ENCODE peak calls at places on chromosomes 12 and 14, in seven cellular contexts. W, S, N, X, J, Q and V are unnamed samples.
A peak's percentile ranks its signal among the peaks of the same experiment; 100 is the strongest.

GRCh38 chr14:87261621-87262020 is 731.4 kb downstream of the GALC start:
- DNase-seq in W (no peak), Q (no peak), X (no peak), S (no peak), N (no peak), J (no peak), V (no peak)

GRCh38 chr12:13941258-13942249 is 39.8 kb downstream of the GRIN2B start:
- DNase-seq in J (peak; percentile 19), Q (peak; percentile 64), N (peak; percentile 0), W (peak; percentile 58), X (peak; percentile 80), S (peak; percentile 91), V (peak; percentile 91)

GRCh38 chr14:104634886-104635570 is 30.5 kb upstream of the TMEM179 start:
- DNase-seq in N (no peak), J (no peak), Q (no peak), X (no peak), W (no peak), S (no peak), V (no peak)

GRCh38 chr12:95465275-95465674 is 8.7 kb upstream of the METAP2 start:
- DNase-seq in S (no peak), N (no peak), X (no peak), W (no peak), J (no peak), Q (no peak), V (no peak)

GRCh38 chr12:47188576-47189441 is 109.0 kb upstream of the AMIGO2 start:
- DNase-seq in N (peak; percentile 84), S (no peak), X (no peak), W (no peak), J (peak; percentile 51), Q (no peak), V (peak; percentile 12)

GRCh38 chr12:127445583-127445982 is 821.4 kb upstream of the TMEM132C start:
- DNase-seq in W (no peak), J (no peak), S (no peak), N (no peak), Q (no peak), X (no peak), V (no peak)

GRCh38 chr14:75522224-75522764 is at the start of gene BATF:
- DNase-seq in W (no peak), X (no peak), J (no peak), S (no peak), N (no peak), Q (no peak), V (peak; percentile 51)

GRCh38 chr12:4997939-4998338 is 45.7 kb upstream of the KCNA5 start:
- DNase-seq in S (peak; percentile 34), J (peak; percentile 24), Q (no peak), X (no peak), W (no peak), N (peak; percentile 83), V (no peak)

GRCh38 chr12:64625243-64626077 is 15.2 kb downstream of the RASSF3 start:
- DNase-seq in S (peak; percentile 70), J (peak; percentile 98), W (no peak), X (no peak), Q (no peak), N (peak; percentile 94), V (peak; percentile 97)

GRCh38 chr12:2336409-2336829 is 283.6 kb downstream of the CACNA1C start:
- DNase-seq in S (peak; percentile 31), J (peak; percentile 98), Q (no peak), N (peak; percentile 97), X (no peak), W (no peak), V (peak; percentile 53)

GRCh38 chr12:4984971-4985370 is 58.7 kb upstream of the KCNA5 start:
- DNase-seq in N (no peak), S (no peak), J (no peak), Q (no peak), W (no peak), X (no peak), V (no peak)

GRCh38 chr12:108306014-108306501 is 33.1 kb downstream of the CMKLR1 start:
- DNase-seq in Q (no peak), N (peak; percentile 15), S (no peak), X (no peak), J (peak; percentile 3), W (peak; percentile 32), V (peak; percentile 21)

GRCh38 chr12:85662209-85662607 is 174.0 kb downstream of the RASSF9 start:
- DNase-seq in W (no peak), X (no peak), S (no peak), Q (no peak), J (no peak), N (no peak), V (no peak)

GRCh38 chr12:109981311-109981710 is 14.9 kb downstream of the GIT2 start:
- DNase-seq in Q (no peak), S (no peak), J (no peak), X (no peak), N (no peak), W (no peak), V (no peak)

GRCh38 chr12:124454352-124454725 is 113.1 kb downstream of the NCOR2 start:
- DNase-seq in X (no peak), J (no peak), N (no peak), Q (no peak), W (no peak), S (no peak), V (no peak)

GRCh38 chr12:67893003-67893402 is 96.2 kb upstream of the IFNG-AS1 start:
- DNase-seq in X (no peak), W (no peak), J (no peak), Q (no peak), N (no peak), S (no peak), V (no peak)

GRCh38 chr12:22262309-22262708 is 72.2 kb downstream of the ST8SIA1 start:
- DNase-seq in N (no peak), Q (no peak), W (no peak), J (peak; percentile 42), S (peak; percentile 26), X (peak; percentile 51), V (no peak)

GRCh38 chr12:108611884-108612415 is 14.1 kb upstream of the TMEM119 start:
- DNase-seq in Q (peak; percentile 53), N (peak; percentile 89), X (peak; percentile 84), J (peak; percentile 91), S (peak; percentile 83), W (no peak), V (peak; percentile 45)

GRCh38 chr14:86296173-86296572 is 766.2 kb downstream of the FLRT2 start:
- DNase-seq in W (no peak), N (peak; percentile 80), J (peak; percentile 43), X (no peak), S (no peak), Q (no peak), V (no peak)

GRCh38 chr14:52366796-52367315 is 52.7 kb downstream of the PTGER2 start:
- DNase-seq in W (no peak), S (no peak), Q (no peak), N (no peak), J (peak; percentile 40), X (no peak), V (no peak)

GRCh38 chr14:101024686-101025085 is 121.2 kb upstream of the RTL1 start:
- DNase-seq in S (no peak), X (no peak), N (no peak), Q (no peak), W (no peak), J (no peak), V (no peak)

GRCh38 chr12:55729592-55730446 is 1.0 kb upstream of the CD63 start:
- DNase-seq in W (peak; percentile 82), J (peak; percentile 97), N (peak; percentile 94), Q (no peak), S (peak; percentile 95), X (peak; percentile 94), V (peak; percentile 92)

GRCh38 chr12:121793836-121794531 is 496 bp upstream of the RHOF start:
- DNase-seq in X (peak; percentile 98), N (peak; percentile 89), J (peak; percentile 92), S (peak; percentile 95), W (peak; percentile 89), Q (peak; percentile 87), V (peak; percentile 96)

DNA sequence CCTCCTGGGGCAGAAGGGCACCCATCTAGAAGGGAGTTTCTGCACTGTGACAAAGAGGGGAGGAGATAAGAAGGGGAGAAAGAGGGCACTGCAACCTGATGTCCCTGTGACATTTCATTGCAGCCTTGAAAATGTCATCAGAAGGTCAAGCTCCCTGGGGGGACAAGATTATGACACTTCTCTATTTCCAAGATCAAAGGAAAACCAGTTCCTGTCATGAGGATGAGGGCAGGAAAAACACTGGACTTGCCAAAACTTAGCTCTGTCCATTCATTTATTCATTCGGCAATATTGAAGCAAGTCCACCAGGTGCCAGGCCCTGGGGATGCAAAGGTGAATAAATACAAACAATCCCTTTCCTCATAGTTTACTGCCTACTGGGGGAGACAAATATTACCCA is 138.4 kb upstream of the CDKN3 start:
- DNase-seq in X (no peak), S (peak; percentile 26), W (no peak), N (no peak), Q (no peak), J (no peak), V (no peak)
- H2BK120ac ChIP-seq in X (no peak overlapping the region), S (no peak overlapping the region), W (no peak overlapping the region), N (no peak overlapping the region), Q (no peak overlapping the region), J (no peak overlapping the region), V (no peak overlapping the region)

DNA sequence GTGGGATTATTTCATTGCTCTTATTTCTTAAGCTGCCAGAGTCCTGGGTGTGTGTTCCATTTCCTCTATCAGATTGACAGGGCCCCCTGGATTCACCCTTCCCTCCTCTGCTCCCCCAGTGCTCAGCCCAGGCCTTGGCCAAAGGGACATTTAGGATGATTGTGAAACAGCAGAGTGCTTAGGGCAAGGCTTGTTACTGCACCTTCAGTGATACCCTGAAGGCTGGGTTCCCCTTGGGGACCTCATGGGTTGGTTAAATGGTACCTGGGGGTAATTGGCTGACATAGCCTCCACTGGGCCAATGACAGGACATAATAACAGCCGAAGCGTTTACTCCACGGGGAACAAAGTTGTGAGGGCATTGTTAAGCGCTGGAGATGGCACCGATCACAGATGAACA is 1.3 kb upstream of the KRT72 start:
- DNase-seq in S (no peak), W (no peak), J (no peak), X (peak; percentile 15), Q (no peak), N (no peak), V (no peak)
- H2BK120ac ChIP-seq in S (no peak overlapping the region), W (no peak overlapping the region), J (no peak overlapping the region), X (no peak overlapping the region), Q (no peak overlapping the region), N (no peak overlapping the region), V (no peak overlapping the region)

DNA sequence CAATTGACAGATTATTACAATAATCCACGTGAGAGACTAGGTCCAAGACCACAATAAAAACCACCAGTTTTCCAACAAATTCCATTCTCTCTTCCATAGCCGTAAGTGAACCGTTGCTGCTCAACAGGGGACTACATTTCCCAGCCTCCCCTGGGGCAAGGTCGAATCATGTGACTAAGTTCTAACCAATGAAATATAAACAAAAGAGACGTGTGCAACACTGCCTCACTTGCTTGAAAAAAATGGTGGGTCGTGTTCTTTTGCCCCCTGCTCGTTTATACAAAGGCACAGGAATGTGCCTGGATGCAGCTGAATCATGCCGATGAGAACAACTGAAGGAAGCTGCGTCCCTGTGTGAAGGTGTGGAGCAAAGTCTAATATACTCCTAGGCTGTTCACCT is 51.1 kb downstream of the HSPB8 start:
- DNase-seq in S (peak; percentile 94), W (peak; percentile 71), Q (peak; percentile 34), J (peak; percentile 47), N (peak; percentile 42), X (peak; percentile 90), V (peak; percentile 84)
- H2BK120ac ChIP-seq in S (no peak overlapping the region), W (no peak overlapping the region), Q (no peak overlapping the region), J (no peak overlapping the region), N (no peak overlapping the region), X (no peak overlapping the region), V (no peak overlapping the region)

DNA sequence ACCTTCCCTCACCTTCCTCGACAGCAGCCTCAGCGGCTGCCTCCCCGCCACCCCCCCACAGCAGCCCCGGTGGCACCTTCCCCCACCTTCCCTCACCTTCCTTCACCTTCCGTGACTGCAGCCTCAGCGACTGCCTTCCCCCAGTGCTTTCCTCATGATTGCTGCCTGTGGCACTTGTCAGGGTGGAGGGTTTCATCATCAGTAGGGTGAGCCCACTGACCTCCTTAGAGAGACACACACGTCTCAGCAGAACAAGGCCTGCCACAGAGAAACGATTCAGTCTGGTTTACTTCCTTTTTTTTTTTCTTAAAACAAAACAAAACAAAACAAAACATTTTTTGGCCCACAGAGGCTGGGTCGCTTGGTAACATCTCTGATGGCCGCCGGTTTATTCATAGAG is 75.0 kb downstream of the EP400 start:
- DNase-seq in Q (no peak), W (no peak), N (no peak), S (no peak), X (no peak), J (no peak), V (no peak)
- H2BK120ac ChIP-seq in Q (no peak overlapping the region), W (no peak overlapping the region), N (no peak overlapping the region), S (no peak overlapping the region), X (no peak overlapping the region), J (no peak overlapping the region), V (no peak overlapping the region)